ENCODE peak calls at places on chromosomes 2 and 18, in nine cellular contexts. K, U, X, N, E, C, Q, B and A are unnamed samples.
A peak's percentile ranks its signal among the peaks of the same experiment; 100 is the strongest.

GRCh38 chr2:165863816-165864221 is 69.8 kb upstream of the GALNT3 start:
- DNase-seq in K (peak; percentile 34), U (no peak), X (peak; percentile 40), N (no peak), E (no peak), C (peak; percentile 56), Q (no peak), B (peak; percentile 47), A (no peak)

GRCh38 chr2:62724106-62724505 is 18.6 kb downstream of the EHBP1 start:
- DNase-seq in K (no peak), U (no peak), X (no peak), N (no peak), E (no peak), C (no peak), Q (no peak), B (no peak), A (no peak)

GRCh38 chr2:180191352-180192124 is 184.4 kb upstream of the CWC22 start:
- DNase-seq in K (no peak), U (peak; percentile 14), X (no peak), N (no peak), E (peak; percentile 21), C (no peak), Q (no peak), B (no peak), A (no peak)

GRCh38 chr18:48708807-48709206 is 170.0 kb downstream of the CTIF start:
- DNase-seq in K (no peak), U (no peak), X (no peak), N (no peak), E (no peak), C (no peak), Q (no peak), B (no peak), A (no peak)

GRCh38 chr2:67548317-67549095 is 151.4 kb downstream of the ETAA1 start:
- DNase-seq in K (peak; percentile 31), U (no peak), X (peak; percentile 20), N (no peak), E (no peak), C (no peak), Q (no peak), B (no peak), A (no peak)

GRCh38 chr2:20916604-20917286 is 93.8 kb upstream of the LDAH start:
- DNase-seq in K (peak; percentile 12), U (peak; percentile 38), X (no peak), N (peak; percentile 68), E (no peak), C (no peak), Q (no peak), B (peak; percentile 50), A (no peak)

GRCh38 chr2:23418490-23418911 is 33.5 kb downstream of the KLHL29 start:
- DNase-seq in K (no peak), U (peak; percentile 92), X (no peak), N (peak; percentile 59), E (peak; percentile 31), C (no peak), Q (no peak), B (no peak), A (no peak)

GRCh38 chr2:237280937-237281336 is 133.0 kb downstream of the COL6A3 start:
- DNase-seq in K (no peak), U (peak; percentile 37), X (no peak), N (no peak), E (no peak), C (no peak), Q (no peak), B (no peak), A (no peak)

GRCh38 chr2:159124441-159124911 is 156.0 kb downstream of the TANC1 start:
- DNase-seq in K (peak; percentile 48), U (peak; percentile 94), X (no peak), N (peak; percentile 89), E (peak; percentile 75), C (no peak), Q (peak; percentile 75), B (no peak), A (peak; percentile 5)

GRCh38 chr18:23460285-23461273 is 7.5 kb downstream of the RIOK3 start:
- DNase-seq in K (no peak), U (no peak), X (no peak), N (peak; percentile 44), E (no peak), C (no peak), Q (no peak), B (no peak), A (no peak)

GRCh38 chr2:26068602-26069298 is 34.9 kb downstream of the RAB10 start:
- DNase-seq in K (peak; percentile 52), U (peak; percentile 91), X (no peak), N (peak; percentile 36), E (peak; percentile 91), C (peak; percentile 92), Q (peak; percentile 46), B (no peak), A (peak; percentile 45)

GRCh38 chr2:159022019-159022418 is 53.6 kb downstream of the TANC1 start:
- DNase-seq in K (no peak), U (no peak), X (no peak), N (no peak), E (no peak), C (no peak), Q (no peak), B (no peak), A (no peak)

GRCh38 chr2:19542796-19543195 is 184.4 kb upstream of the OSR1 start:
- DNase-seq in K (no peak), U (peak; percentile 43), X (no peak), N (no peak), E (no peak), C (no peak), Q (no peak), B (no peak), A (no peak)

GRCh38 chr2:231568098-231568784 is 24.4 kb upstream of the TEX44 start:
- DNase-seq in K (peak; percentile 17), U (no peak), X (no peak), N (no peak), E (no peak), C (no peak), Q (no peak), B (no peak), A (no peak)

GRCh38 chr2:151716721-151717120 is 17.6 kb downstream of the NEB start:
- DNase-seq in K (peak; percentile 11), U (peak; percentile 14), X (no peak), N (no peak), E (no peak), C (no peak), Q (no peak), B (no peak), A (no peak)

GRCh38 chr2:71679481-71679880 is 226.1 kb downstream of the DYSF start:
- DNase-seq in K (no peak), U (no peak), X (no peak), N (no peak), E (no peak), C (no peak), Q (no peak), B (no peak), A (no peak)

GRCh38 chr2:18912225-18912888 is 323.0 kb upstream of the NT5C1B start:
- DNase-seq in K (no peak), U (no peak), X (no peak), N (no peak), E (no peak), C (no peak), Q (no peak), B (no peak), A (no peak)

DNA sequence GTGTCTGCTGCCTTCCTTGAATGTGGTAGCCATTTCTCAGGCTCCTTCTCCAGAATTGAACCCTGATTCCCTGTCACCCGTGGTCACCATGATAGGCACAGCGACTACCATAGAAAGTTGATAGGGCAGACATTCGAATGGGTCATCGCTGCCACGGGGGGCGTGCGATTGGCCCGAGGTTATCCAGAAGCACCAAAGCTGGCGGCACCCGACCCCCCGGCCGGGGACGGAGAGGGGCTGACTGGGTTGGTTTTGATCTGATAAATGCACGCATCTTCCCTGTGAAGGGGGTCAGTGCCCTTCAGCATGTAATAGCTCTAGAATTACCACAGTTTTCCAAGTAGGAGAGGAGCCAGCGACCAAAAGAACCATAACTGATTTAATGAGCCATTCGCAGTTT is 94.0 kb upstream of the ANKRD30BL start:
- DNase-seq in K (no peak), U (no peak), X (no peak), N (no peak), E (no peak), C (no peak), Q (no peak), B (no peak), A (no peak)
- TF ChIP-seq EZH2phosphoT487 in K (no peak), U (no peak), X (no peak), N (no peak), E (no peak), C (no peak), Q (no peak), B (no peak), A (no peak)

DNA sequence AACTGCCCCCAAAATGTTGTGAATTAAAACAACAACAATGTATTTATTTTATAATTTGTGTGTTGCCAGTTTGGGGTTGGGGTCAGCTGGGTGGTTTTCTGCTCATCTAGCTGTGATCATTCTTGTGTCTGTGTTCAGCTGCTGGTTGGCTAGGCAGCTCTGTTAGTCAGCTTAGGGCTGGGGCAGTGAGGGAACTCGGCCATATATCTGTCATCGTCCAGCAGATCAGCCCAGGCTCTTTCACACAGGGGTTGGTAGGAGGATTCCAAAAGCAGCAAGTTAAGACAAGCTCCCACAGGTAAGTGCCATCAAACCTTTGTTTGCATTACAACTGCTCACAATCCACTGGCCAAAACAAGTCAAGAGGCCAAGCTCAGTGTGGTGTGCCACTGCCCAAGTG is 121.5 kb downstream of the LPIN1 start:
- DNase-seq in K (no peak), U (no peak), X (no peak), N (no peak), E (peak; percentile 4), C (no peak), Q (no peak), B (no peak), A (no peak)
- TF ChIP-seq EZH2phosphoT487 in K (no peak), U (no peak), X (no peak), N (no peak), E (no peak), C (no peak), Q (no peak), B (no peak), A (no peak)

GRCh38 chr2:212727751-212728150 is 189.1 kb upstream of the ERBB4 start:
- DNase-seq in K (no peak), U (peak; percentile 16), X (no peak), N (no peak), E (no peak), C (peak; percentile 69), Q (no peak), B (no peak), A (no peak)
- TF ChIP-seq EZH2phosphoT487 in K (no peak), U (no peak), X (no peak), N (no peak), E (no peak), C (no peak), Q (no peak), B (no peak), A (no peak)

GRCh38 chr18:45383228-45383627 is 232.0 kb upstream of the SLC14A2 start:
- DNase-seq in K (no peak), U (no peak), X (no peak), N (no peak), E (no peak), C (no peak), Q (no peak), B (no peak), A (no peak)

GRCh38 chr18:45384137-45384998 is 230.9 kb upstream of the SLC14A2 start:
- DNase-seq in K (peak; percentile 93), U (peak; percentile 70), X (peak; percentile 88), N (peak; percentile 82), E (peak; percentile 51), C (peak; percentile 62), Q (peak; percentile 16), B (peak; percentile 60), A (peak; percentile 42)

DNA sequence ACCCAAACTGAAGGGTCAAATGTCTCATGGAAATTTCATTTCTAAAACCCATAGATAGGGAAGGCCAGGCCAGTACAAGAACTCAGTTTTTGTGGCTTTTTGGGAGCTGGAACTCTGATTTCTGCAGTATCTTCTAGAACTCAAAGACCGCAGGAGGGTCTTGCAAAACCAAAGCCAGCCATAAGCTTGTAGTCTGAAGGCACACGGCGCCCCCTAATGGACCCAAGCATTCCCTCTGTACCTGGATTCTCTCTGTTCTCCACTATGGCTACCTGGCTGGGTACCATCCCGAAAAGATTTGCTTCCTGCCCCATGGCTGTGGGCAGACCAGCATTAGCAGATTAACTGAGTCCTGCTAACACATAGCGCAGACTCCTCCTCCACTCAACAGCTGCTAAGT is 229.0 kb upstream of the SLC14A2 start:
- DNase-seq in K (peak; percentile 89), U (peak; percentile 48), X (peak; percentile 81), N (peak; percentile 78), E (peak; percentile 38), C (peak; percentile 10), Q (no peak), B (peak; percentile 39), A (peak; percentile 6)
- TF ChIP-seq EZH2phosphoT487 in K (no peak), U (no peak), X (no peak), N (no peak), E (no peak), C (no peak), Q (no peak), B (no peak), A (no peak)